ENCODE peak calls at places on chromosomes 1 and 21, in six cellular contexts. Z is GM12892, C is K562, M is H1, R is GM12878, Q is HepG2. J is an unnamed sample.

GRCh38 chr1:1080951-1081310 is 6.8 kb upstream of the RNF223 start:
- DNase-seq in M (peak; percentile 54), Z (no peak), R (no peak), Q (no peak), C (peak; percentile 41), J (peak; percentile 16)

GRCh38 chr1:228544021-228544850 is 57.1 kb downstream of the RNF187 start:
- DNase-seq in M (no peak), R (no peak), Q (no peak), Z (no peak), C (no peak), J (no peak)

GRCh38 chr1:1048765-1049164 is 25.3 kb downstream of the RNF223 start:
- DNase-seq in M (no peak), R (no peak), Q (no peak), C (no peak), Z (no peak), J (no peak)

GRCh38 chr21:45942755-45943629 is 38.6 kb upstream of the COL6A1 start:
- DNase-seq in Z (no peak), R (no peak), M (no peak), C (no peak), Q (no peak), J (no peak)

GRCh38 chr1:237108299-237109040 is 66.5 kb downstream of the RYR2 start:
- DNase-seq in C (no peak), R (no peak), M (no peak), Z (no peak), Q (no peak), J (no peak)

GRCh38 chr1:245990315-245991022 is 516.6 kb downstream of the SMYD3 start:
- DNase-seq in Q (peak; percentile 3), Z (no peak), R (peak; percentile 56), C (no peak), M (no peak), J (no peak)

GRCh38 chr1:10823000-10823401 is 26.6 kb upstream of the CASZ1 start:
- DNase-seq in M (no peak), C (no peak), Q (no peak), Z (no peak), R (no peak), J (no peak)

GRCh38 chr1:28281608-28282425 is 22.5 kb downstream of the SESN2 start:
- DNase-seq in Z (no peak), R (no peak), C (no peak), M (no peak), Q (no peak), J (no peak)

GRCh38 chr1:21293537-21294265 is 3.4 kb upstream of the ECE1 start:
- DNase-seq in C (no peak), R (peak; percentile 74), Q (no peak), M (no peak), Z (peak; percentile 41), J (no peak)

GRCh38 chr1:16122916-16123315 is 33.0 kb downstream of the EPHA2 start:
- DNase-seq in Z (no peak), R (peak; percentile 20), C (no peak), M (no peak), Q (no peak), J (peak; percentile 66)

GRCh38 chr1:173205146-173206051 is 1.7 kb downstream of the TNFSF4 start:
- DNase-seq in C (no peak), Z (no peak), M (no peak), Q (peak; percentile 88), R (no peak), J (no peak)

GRCh38 chr1:63087966-63088365 is 234.4 kb upstream of the FOXD3 start:
- DNase-seq in R (no peak), C (no peak), Z (no peak), M (peak; percentile 65), Q (peak; percentile 18), J (no peak)

GRCh38 chr1:30263405-30263804 is 460.0 kb downstream of the MATN1 start:
- DNase-seq in R (no peak), Q (no peak), C (no peak), M (no peak), Z (no peak), J (no peak)

GRCh38 chr1:109392788-109393580 is 4.7 kb downstream of the SORT1 start:
- DNase-seq in Q (peak; percentile 98), C (peak; percentile 40), Z (no peak), M (no peak), R (no peak), J (no peak)

GRCh38 chr1:93611656-93612055 is 70.0 kb downstream of the BCAR3 start:
- DNase-seq in R (no peak), M (no peak), C (no peak), Q (no peak), Z (no peak), J (no peak)

GRCh38 chr1:235408503-235408960 is 41.3 kb downstream of the TBCE start:
- DNase-seq in M (no peak), Q (peak; percentile 80), C (peak; percentile 25), Z (no peak), R (no peak), J (no peak)

GRCh38 chr1:195096051-195096521 is 1512.2 kb downstream of the KCNT2 start:
- DNase-seq in M (peak; percentile 35), Z (no peak), Q (no peak), R (no peak), C (no peak), J (no peak)

GRCh38 chr1:8330271-8331125 is 12.6 kb downstream of the SLC45A1 start:
- DNase-seq in R (no peak), C (no peak), Z (no peak), M (no peak), Q (no peak), J (no peak)

GRCh38 chr1:188188317-188188716 is 1359.6 kb downstream of the PLA2G4A start:
- DNase-seq in M (no peak), Q (no peak), Z (no peak), C (no peak), R (no peak), J (no peak)

GRCh38 chr1:85575363-85575995 is 5.1 kb upstream of the CCN1 start:
- DNase-seq in R (no peak), C (no peak), Z (no peak), Q (no peak), M (peak; percentile 29), J (no peak)

GRCh38 chr1:96979287-96979686 is 257.7 kb downstream of the PTBP2 start:
- DNase-seq in R (no peak), C (no peak), Q (no peak), M (no peak), Z (no peak), J (no peak)

DNA sequence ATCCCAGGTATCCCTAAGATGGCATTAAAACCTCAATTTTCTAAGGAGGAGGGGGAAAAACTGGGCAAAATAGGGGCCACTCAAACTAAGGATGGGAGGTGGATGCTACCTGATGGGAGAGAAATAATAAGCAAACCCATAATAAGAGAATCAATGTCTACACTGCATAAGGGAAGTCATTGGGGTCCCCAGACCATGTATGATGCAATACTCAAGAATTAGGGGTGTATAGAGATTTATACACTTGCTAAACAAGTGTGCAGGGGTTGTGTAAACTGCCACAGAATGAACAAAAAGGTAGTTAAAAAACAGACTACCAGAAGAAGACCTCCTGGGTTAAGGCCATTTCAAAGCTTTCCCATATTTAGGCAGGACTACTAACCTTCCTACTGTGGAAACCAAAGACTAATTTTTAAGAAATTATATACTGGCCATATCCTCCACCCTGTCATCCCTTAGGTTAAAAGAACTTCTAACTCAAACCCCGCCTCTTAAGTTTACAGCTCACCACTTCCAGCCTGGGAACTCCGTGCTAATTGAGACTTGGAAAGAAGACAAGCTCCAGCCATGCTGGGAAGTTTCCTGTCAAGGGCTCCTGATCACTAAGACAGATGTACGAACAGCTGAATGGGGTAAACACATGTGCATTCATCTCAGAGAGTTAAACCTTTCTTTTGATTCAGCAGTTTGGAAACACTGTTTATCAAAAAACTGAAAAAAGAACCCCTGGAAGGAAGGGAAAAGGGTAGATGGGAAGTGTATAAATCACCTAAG is 64.4 kb upstream of the TLR5 start:
- DNase-seq in Z (no peak), R (no peak), C (no peak), M (no peak), Q (no peak), J (no peak)
- TF ChIP-seq POLR2A in Z (no peak), R (no peak), C (no peak), M (no peak), Q (no peak), J (no peak)

DNA sequence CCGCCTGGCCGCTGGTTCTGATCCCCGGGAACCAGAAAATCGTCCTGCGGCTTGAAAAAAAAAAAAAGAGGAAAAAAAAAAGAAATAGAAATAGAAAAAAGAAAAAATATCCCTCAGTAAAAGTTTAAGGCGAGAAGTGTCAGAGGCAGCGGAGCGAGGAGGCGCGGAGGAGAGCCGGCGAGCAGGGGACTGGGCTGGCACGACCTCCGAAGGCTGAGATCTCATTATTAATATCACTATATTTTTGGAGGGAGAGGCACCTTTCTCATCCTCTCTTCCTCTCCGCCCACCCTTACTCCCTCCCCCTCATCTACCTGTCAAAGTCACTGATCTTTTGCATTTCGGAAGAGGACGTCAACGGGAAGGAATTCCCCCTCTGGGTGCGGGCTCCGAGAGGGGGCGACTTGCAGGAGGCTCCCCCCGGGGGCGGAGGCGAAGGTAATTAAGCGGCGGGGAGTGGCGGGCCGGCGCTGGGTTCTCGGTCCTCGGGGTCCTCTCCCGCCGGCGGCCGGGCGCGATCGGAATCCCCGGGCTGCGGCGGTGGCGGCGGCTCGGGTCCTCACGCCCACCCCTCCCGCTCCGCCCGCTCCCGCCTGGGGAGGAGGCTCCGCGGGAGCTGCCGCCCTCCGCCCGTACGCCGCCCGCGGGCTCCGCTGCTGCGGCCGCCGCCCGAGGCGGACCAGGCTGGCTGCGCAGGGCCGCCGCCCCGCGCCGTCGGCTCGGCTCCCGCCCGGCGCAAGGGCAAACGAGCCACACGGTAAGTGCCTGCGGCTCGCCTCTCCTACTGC is at the start of gene NTNG1:
- DNase-seq in Z (peak; percentile 16), C (no peak), R (no peak), M (peak; percentile 69), Q (no peak), J (no peak)
- TF ChIP-seq TAF1 in Z (no peak), C (no peak), R (no peak), M (no peak), Q (no peak), J (no peak)

DNA sequence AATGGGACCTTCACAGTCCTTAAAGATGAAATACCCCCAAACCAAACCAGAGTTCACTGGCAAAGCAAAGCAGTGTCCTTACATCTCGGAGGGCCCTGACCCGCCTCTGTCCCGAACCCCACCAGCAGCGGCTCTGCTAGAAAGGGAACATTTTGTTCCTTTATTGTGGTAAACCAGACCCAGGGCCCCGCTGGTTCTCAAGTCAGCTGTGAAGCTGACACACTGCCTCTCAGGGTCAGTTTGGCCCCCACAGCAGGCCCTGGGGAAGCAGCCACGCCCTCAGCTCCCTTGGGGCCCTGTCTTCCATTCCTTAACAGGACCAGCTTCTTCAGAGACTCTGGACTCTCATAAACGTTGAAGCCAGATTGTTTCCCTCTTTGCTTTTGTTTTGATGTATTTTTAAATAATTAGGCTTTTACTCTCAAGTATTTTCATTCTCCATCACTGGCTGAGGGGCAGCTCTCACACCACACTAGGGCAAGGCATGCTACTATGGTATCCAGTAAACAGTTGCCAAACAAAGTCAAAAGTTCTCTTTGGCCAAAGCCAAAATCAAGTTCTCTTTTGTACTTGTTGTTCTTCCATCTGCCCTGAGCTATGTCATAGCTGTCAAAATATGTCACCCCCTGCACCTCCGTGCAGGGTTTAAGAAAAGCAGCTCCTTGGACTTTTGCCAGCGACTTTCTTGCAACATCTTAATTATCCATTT is 61.1 kb upstream of the ANGPTL1 start:
- DNase-seq in M (no peak), R (no peak), Z (no peak), Q (no peak), C (no peak), J (no peak)
- TF ChIP-seq POLR2A in M (no peak), R (no peak), Z (no peak), Q (no peak), C (no peak), J (no peak)

DNA sequence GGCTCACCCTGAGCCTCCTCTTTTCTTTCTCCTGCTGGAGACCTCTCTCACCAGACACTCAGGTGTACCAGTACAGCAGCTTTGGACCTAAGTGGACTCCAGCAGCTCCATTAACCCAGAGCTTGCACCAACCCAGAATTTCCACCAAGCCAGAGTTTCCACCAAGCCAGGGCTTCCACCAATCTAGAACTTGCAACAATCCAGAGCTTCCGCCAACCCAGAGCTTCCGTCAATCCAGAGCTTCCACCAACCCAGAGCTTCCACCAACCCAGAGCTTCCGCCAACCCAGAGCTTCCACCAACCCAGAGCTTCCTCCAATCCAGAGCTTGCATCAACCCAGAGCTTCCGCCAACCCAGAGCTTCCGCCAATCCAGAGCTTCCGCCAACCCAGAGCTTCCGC is 23.2 kb downstream of the CRYAA start:
- DNase-seq in Q (no peak), M (no peak), R (no peak), C (no peak), Z (no peak), J (no peak)
- TF ChIP-seq TAF1 in Q (no peak), M (no peak), R (no peak), C (no peak), Z (no peak), J (no peak)

J was measured in GM12891.